ENCODE peak calls at places on chromosomes 6 and 20, in six cellular contexts. One of them, this sample, is unnamed.

GRCh38 chr6:161169690-161170089 is 104.2 kb downstream of the AGPAT4 start:
- DNase-seq in right lobe of liver: no peak
- DNase-seq in testis: peak
- DNase-seq in NB4: no peak
- DNase-seq in breast epithelium: no peak
- DNase-seq in stomach: peak
- DNase-seq in this sample: no peak

GRCh38 chr6:31495580-31495979 is 2.4 kb upstream of the MICB start:
- DNase-seq in right lobe of liver: no peak
- DNase-seq in testis: no peak
- DNase-seq in NB4: peak
- DNase-seq in breast epithelium: no peak
- DNase-seq in stomach: no peak
- DNase-seq in this sample: peak

GRCh38 chr6:118551063-118551672 is 3.1 kb downstream of the PLN start:
- DNase-seq in right lobe of liver: no peak
- DNase-seq in testis: no peak
- DNase-seq in NB4: peak
- DNase-seq in breast epithelium: no peak
- DNase-seq in stomach: no peak
- DNase-seq in this sample: peak

GRCh38 chr6:160337991-160338390 is 10.2 kb upstream of the SLC22A3 start:
- DNase-seq in right lobe of liver: no peak
- DNase-seq in testis: no peak
- DNase-seq in NB4: no peak
- DNase-seq in breast epithelium: no peak
- DNase-seq in stomach: no peak
- DNase-seq in this sample: no peak

GRCh38 chr20:61850926-61851900 is 214.5 kb downstream of the TAF4 start:
- DNase-seq in right lobe of liver: no peak
- DNase-seq in testis: no peak
- DNase-seq in NB4: no peak
- DNase-seq in breast epithelium: no peak
- DNase-seq in stomach: no peak
- DNase-seq in this sample: no peak

GRCh38 chr20:11271319-11271718 is 597.5 kb upstream of the JAG1 start:
- DNase-seq in right lobe of liver: no peak
- DNase-seq in testis: no peak
- DNase-seq in NB4: no peak
- DNase-seq in breast epithelium: no peak
- DNase-seq in stomach: no peak
- DNase-seq in this sample: no peak

GRCh38 chr20:38073307-38074010 is 39.9 kb downstream of the RPRD1B start:
- DNase-seq in right lobe of liver: no peak
- DNase-seq in testis: peak
- DNase-seq in NB4: peak
- DNase-seq in breast epithelium: no peak
- DNase-seq in stomach: peak
- DNase-seq in this sample: peak

GRCh38 chr6:159473844-159474243 is 219.2 kb downstream of the SOD2 start:
- DNase-seq in right lobe of liver: no peak
- DNase-seq in testis: peak
- DNase-seq in NB4: no peak
- DNase-seq in breast epithelium: no peak
- DNase-seq in stomach: no peak
- DNase-seq in this sample: no peak

GRCh38 chr20:51420805-51421204 is 121.7 kb downstream of the NFATC2 start:
- DNase-seq in right lobe of liver: no peak
- DNase-seq in testis: no peak
- DNase-seq in NB4: no peak
- DNase-seq in breast epithelium: no peak
- DNase-seq in stomach: no peak
- DNase-seq in this sample: no peak

GRCh38 chr20:32191422-32191821 is 16.1 kb downstream of the PLAGL2 start:
- DNase-seq in right lobe of liver: no peak
- DNase-seq in testis: no peak
- DNase-seq in NB4: no peak
- DNase-seq in breast epithelium: no peak
- DNase-seq in stomach: no peak
- DNase-seq in this sample: no peak

GRCh38 chr20:22890605-22891300 is 144.4 kb upstream of the SSTR4 start:
- DNase-seq in right lobe of liver: no peak
- DNase-seq in testis: no peak
- DNase-seq in NB4: no peak
- DNase-seq in breast epithelium: no peak
- DNase-seq in stomach: no peak
- DNase-seq in this sample: no peak

GRCh38 chr6:107616776-107617175 is 126.9 kb downstream of the SOBP start:
- DNase-seq in right lobe of liver: no peak
- DNase-seq in testis: no peak
- DNase-seq in NB4: no peak
- DNase-seq in breast epithelium: no peak
- DNase-seq in stomach: no peak
- DNase-seq in this sample: no peak

GRCh38 chr6:46184114-46184513 is 13.3 kb upstream of the ENPP5 start:
- DNase-seq in right lobe of liver: no peak
- DNase-seq in testis: no peak
- DNase-seq in NB4: no peak
- DNase-seq in breast epithelium: no peak
- DNase-seq in stomach: no peak
- DNase-seq in this sample: no peak

GRCh38 chr6:165049362-165049761 is 260.0 kb downstream of the C6orf118 start:
- DNase-seq in right lobe of liver: peak
- DNase-seq in testis: peak
- DNase-seq in NB4: peak
- DNase-seq in breast epithelium: no peak
- DNase-seq in stomach: no peak
- DNase-seq in this sample: peak

DNA sequence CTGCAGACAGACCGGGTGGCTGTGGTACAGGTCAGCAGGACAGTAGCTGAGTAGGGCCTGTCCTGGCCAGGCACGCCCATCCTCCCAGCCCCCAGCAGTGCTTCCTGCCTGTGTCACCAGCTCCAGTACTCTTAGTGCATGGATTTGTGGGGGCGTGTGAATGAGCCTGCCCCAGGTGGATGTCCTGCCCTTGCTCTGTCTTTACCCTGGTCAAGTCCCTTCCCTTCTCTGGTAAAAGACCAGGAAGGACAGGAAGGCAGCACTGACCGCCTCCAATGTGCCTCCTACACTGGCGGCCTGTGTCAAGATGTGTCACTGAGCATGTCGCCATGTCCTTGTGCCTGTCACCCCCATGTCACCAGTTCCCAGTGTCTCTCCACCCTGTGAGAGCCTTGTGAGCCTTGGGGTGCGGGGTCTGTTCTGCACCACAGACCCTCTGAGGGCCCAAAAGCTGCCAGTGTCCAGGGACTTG is 11.9 kb downstream of the TEAD3 start:
- DNase-seq in right lobe of liver: no peak
- DNase-seq in testis: no peak
- DNase-seq in NB4: peak
- DNase-seq in breast epithelium: no peak
- DNase-seq in stomach: no peak
- DNase-seq in this sample: no peak
- TF ChIP-seq POLR2A in right lobe of liver: no peak
- TF ChIP-seq POLR2A in testis: no peak
- TF ChIP-seq POLR2A in NB4: no peak
- TF ChIP-seq POLR2A in breast epithelium: no peak
- TF ChIP-seq POLR2A in stomach: no peak
- TF ChIP-seq POLR2A in this sample: no peak

GRCh38 chr6:125956506-125957390 is at the start of gene HINT3:
- DNase-seq in right lobe of liver: peak
- DNase-seq in testis: peak
- DNase-seq in NB4: peak
- DNase-seq in breast epithelium: peak
- DNase-seq in stomach: peak
- DNase-seq in this sample: peak
- TF ChIP-seq POLR2A in right lobe of liver: peak
- TF ChIP-seq POLR2A in testis: no peak
- TF ChIP-seq POLR2A in NB4: peak
- TF ChIP-seq POLR2A in breast epithelium: peak
- TF ChIP-seq POLR2A in stomach: no peak
- TF ChIP-seq POLR2A in this sample: peak

GRCh38 chr20:64039293-64040160 is 3.5 kb downstream of the C20orf204 start:
- DNase-seq in right lobe of liver: no peak
- DNase-seq in testis: no peak
- DNase-seq in NB4: no peak
- DNase-seq in breast epithelium: no peak
- DNase-seq in stomach: no peak
- DNase-seq in this sample: no peak
- TF ChIP-seq POLR2A in right lobe of liver: no peak
- TF ChIP-seq POLR2A in testis: no peak
- TF ChIP-seq POLR2A in NB4: no peak
- TF ChIP-seq POLR2A in breast epithelium: no peak
- TF ChIP-seq POLR2A in stomach: no peak
- TF ChIP-seq POLR2A in this sample: no peak

GRCh38 chr6:17986656-17987575 is 519 bp downstream of the KIF13A start:
- DNase-seq in right lobe of liver: peak
- DNase-seq in testis: peak
- DNase-seq in NB4: peak
- DNase-seq in breast epithelium: peak
- DNase-seq in stomach: peak
- DNase-seq in this sample: peak
- TF ChIP-seq POLR2A in right lobe of liver: peak
- TF ChIP-seq POLR2A in testis: no peak
- TF ChIP-seq POLR2A in NB4: no peak
- TF ChIP-seq POLR2A in breast epithelium: no peak
- TF ChIP-seq POLR2A in stomach: no peak
- TF ChIP-seq POLR2A in this sample: peak